ENCODE peak calls at places on chromosomes 6 and 20, in ten cellular contexts. O, I, S, N, D, Q, E, T, U and Z are unnamed samples.

GRCh38 chr20:31996996-31997395 is 13.2 kb upstream of the CCM2L start:
- DNase-seq in O (no peak), I (no peak), S (no peak), N (no peak), D (no peak), Q (no peak), E (no peak), T (no peak), U (no peak), Z (no peak)

GRCh38 chr6:72422126-72422680 is 199.7 kb upstream of the KCNQ5 start:
- DNase-seq in O (no peak), I (peak), S (no peak), N (no peak), D (peak), Q (no peak), E (peak), T (no peak), U (no peak), Z (peak)

GRCh38 chr6:53928641-53929339 is 134.0 kb downstream of the LRRC1 start:
- DNase-seq in O (peak), I (peak), S (no peak), N (no peak), D (no peak), Q (no peak), E (no peak), T (no peak), U (no peak), Z (peak)

GRCh38 chr6:16635291-16635809 is 125.9 kb downstream of the ATXN1 start:
- DNase-seq in O (no peak), I (no peak), S (no peak), N (no peak), D (no peak), Q (no peak), E (no peak), T (no peak), U (no peak), Z (no peak)

GRCh38 chr6:79672631-79673065 is 41.5 kb downstream of the SH3BGRL2 start:
- DNase-seq in O (peak), I (peak), S (no peak), N (no peak), D (peak), Q (no peak), E (peak), T (no peak), U (no peak), Z (peak)

GRCh38 chr6:48369100-48369499 is 258.1 kb upstream of the PTCHD4 start:
- DNase-seq in O (no peak), I (no peak), S (no peak), N (no peak), D (no peak), Q (no peak), E (no peak), T (no peak), U (no peak), Z (no peak)

GRCh38 chr6:161415302-161415855 is 141.5 kb upstream of the AGPAT4 start:
- DNase-seq in O (no peak), I (no peak), S (no peak), N (no peak), D (no peak), Q (no peak), E (no peak), T (no peak), U (no peak), Z (no peak)

GRCh38 chr6:12679291-12679690 is 37.3 kb upstream of the PHACTR1 start:
- DNase-seq in O (no peak), I (no peak), S (no peak), N (no peak), D (no peak), Q (no peak), E (no peak), T (no peak), U (no peak), Z (no peak)

GRCh38 chr6:118693562-118693961 is 42.2 kb upstream of the CEP85L start:
- DNase-seq in O (no peak), I (no peak), S (no peak), N (no peak), D (no peak), Q (no peak), E (no peak), T (no peak), U (no peak), Z (no peak)

GRCh38 chr6:33419580-33420492 is at the start of gene SYNGAP1:
- DNase-seq in O (peak), I (peak), S (no peak), N (peak), D (peak), Q (peak), E (peak), T (peak), U (no peak), Z (peak)

GRCh38 chr6:111922454-111923297 is 49.4 kb upstream of the FYN start:
- DNase-seq in O (peak), I (peak), S (no peak), N (no peak), D (peak), Q (no peak), E (peak), T (peak), U (no peak), Z (peak)

GRCh38 chr6:125749864-125750691 is 646 bp downstream of the HEY2 start:
- DNase-seq in O (no peak), I (no peak), S (no peak), N (no peak), D (no peak), Q (no peak), E (no peak), T (no peak), U (no peak), Z (no peak)

GRCh38 chr6:144131248-144131709 is 19.0 kb upstream of the STX11 start:
- DNase-seq in O (peak), I (peak), S (no peak), N (no peak), D (peak), Q (no peak), E (peak), T (no peak), U (no peak), Z (peak)

GRCh38 chr6:118574051-118574865 is 26.2 kb downstream of the PLN start:
- DNase-seq in O (peak), I (peak), S (no peak), N (no peak), D (no peak), Q (no peak), E (peak), T (no peak), U (no peak), Z (peak)

GRCh38 chr20:856361-856775 is 22.9 kb downstream of the FAM110A start:
- DNase-seq in O (peak), I (peak), S (no peak), N (no peak), D (peak), Q (no peak), E (peak), T (no peak), U (peak), Z (peak)

GRCh38 chr20:34022154-34022842 is 28.6 kb downstream of the RALY start:
- DNase-seq in O (peak), I (no peak), S (no peak), N (no peak), D (no peak), Q (no peak), E (no peak), T (no peak), U (no peak), Z (peak)

GRCh38 chr6:30149234-30149633 is 11.8 kb downstream of the TRIM10 start:
- DNase-seq in O (no peak), I (no peak), S (no peak), N (no peak), D (no peak), Q (no peak), E (no peak), T (no peak), U (no peak), Z (no peak)

GRCh38 chr6:125957845-125958244 is 1.3 kb downstream of the HINT3 start:
- DNase-seq in O (peak), I (peak), S (no peak), N (no peak), D (peak), Q (no peak), E (peak), T (peak), U (no peak), Z (peak)

GRCh38 chr6:4568138-4568537 is 208.1 kb upstream of the CDYL start:
- DNase-seq in O (no peak), I (no peak), S (no peak), N (no peak), D (no peak), Q (no peak), E (no peak), T (no peak), U (no peak), Z (no peak)

GRCh38 chr20:34984756-34985261 is 29.1 kb downstream of the MYH7B start:
- DNase-seq in O (no peak), I (no peak), S (peak), N (no peak), D (no peak), Q (no peak), E (no peak), T (no peak), U (no peak), Z (no peak)

GRCh38 chr20:25288291-25289181 is 40.7 kb downstream of the PYGB start:
- DNase-seq in O (no peak), I (no peak), S (peak), N (no peak), D (no peak), Q (peak), E (no peak), T (no peak), U (no peak), Z (no peak)

GRCh38 chr6:139448094-139448649 is 73.7 kb upstream of the CITED2 start:
- DNase-seq in O (peak), I (peak), S (no peak), N (no peak), D (peak), Q (no peak), E (peak), T (no peak), U (no peak), Z (peak)

GRCh38 chr20:57617079-57617795 is 3.0 kb downstream of the ZBP1 start:
- DNase-seq in O (no peak), I (no peak), S (no peak), N (no peak), D (no peak), Q (no peak), E (no peak), T (no peak), U (no peak), Z (no peak)

GRCh38 chr6:43575105-43575771 is 600 bp downstream of the XPO5 start:
- DNase-seq in O (peak), I (peak), S (no peak), N (no peak), D (peak), Q (no peak), E (peak), T (no peak), U (no peak), Z (no peak)

GRCh38 chr20:32205502-32206382 is 1.8 kb downstream of the PLAGL2 start:
- DNase-seq in O (peak), I (peak), S (no peak), N (no peak), D (no peak), Q (no peak), E (peak), T (no peak), U (no peak), Z (no peak)

GRCh38 chr6:46262928-46263708 is 92.3 kb upstream of the ENPP5 start:
- DNase-seq in O (peak), I (no peak), S (no peak), N (no peak), D (no peak), Q (no peak), E (peak), T (no peak), U (no peak), Z (peak)

GRCh38 chr20:25282034-25282781 is 34.3 kb downstream of the PYGB start:
- DNase-seq in O (no peak), I (no peak), S (peak), N (no peak), D (no peak), Q (peak), E (no peak), T (no peak), U (no peak), Z (no peak)

DNA sequence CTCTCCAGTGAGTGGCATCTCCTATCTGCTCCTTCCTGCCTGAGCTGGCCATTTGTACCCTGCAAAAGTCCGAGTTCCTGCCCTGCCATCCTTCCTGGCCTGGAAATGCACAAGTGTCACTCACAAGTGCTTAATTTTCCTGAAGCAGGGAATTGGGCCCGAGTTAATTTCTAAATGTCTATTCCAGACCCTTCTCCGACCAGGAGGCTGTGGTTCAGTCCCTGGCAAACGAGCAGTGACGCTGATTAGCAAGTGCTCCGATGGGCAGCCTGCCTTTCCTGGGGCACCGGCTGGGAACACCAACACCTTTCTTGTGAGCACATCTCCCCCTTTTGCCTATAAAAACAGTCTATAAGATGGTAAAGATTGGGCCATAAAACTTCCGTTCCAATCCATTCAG is 1.7 kb downstream of the SIRPA start:
- DNase-seq in O (no peak), I (no peak), S (no peak), N (no peak), D (no peak), Q (no peak), E (no peak), T (no peak), U (no peak), Z (no peak)
- H3K4me3 ChIP-seq in O (no peak), I (no peak), S (peak), N (peak), D (no peak), Q (no peak), E (peak), T (no peak), U (no peak), Z (no peak)

GRCh38 chr6:141288947-141289346 is 843.8 kb upstream of the GJE1 start:
- DNase-seq in O (no peak), I (no peak), S (peak), N (no peak), D (no peak), Q (no peak), E (no peak), T (no peak), U (no peak), Z (no peak)
- TF ChIP-seq CTCF in O (no peak), I (no peak), S (no peak), N (no peak), D (no peak), Q (no peak), E (no peak), T (no peak), U (no peak), Z (no peak)

GRCh38 chr6:75827163-75827562 is 78.1 kb downstream of the MYO6 start:
- DNase-seq in O (no peak), I (no peak), S (no peak), N (no peak), D (no peak), Q (no peak), E (no peak), T (no peak), U (no peak), Z (no peak)

GRCh38 chr6:75834447-75834846 is 85.4 kb downstream of the MYO6 start:
- DNase-seq in O (no peak), I (no peak), S (no peak), N (no peak), D (no peak), Q (no peak), E (no peak), T (no peak), U (no peak), Z (no peak)

DNA sequence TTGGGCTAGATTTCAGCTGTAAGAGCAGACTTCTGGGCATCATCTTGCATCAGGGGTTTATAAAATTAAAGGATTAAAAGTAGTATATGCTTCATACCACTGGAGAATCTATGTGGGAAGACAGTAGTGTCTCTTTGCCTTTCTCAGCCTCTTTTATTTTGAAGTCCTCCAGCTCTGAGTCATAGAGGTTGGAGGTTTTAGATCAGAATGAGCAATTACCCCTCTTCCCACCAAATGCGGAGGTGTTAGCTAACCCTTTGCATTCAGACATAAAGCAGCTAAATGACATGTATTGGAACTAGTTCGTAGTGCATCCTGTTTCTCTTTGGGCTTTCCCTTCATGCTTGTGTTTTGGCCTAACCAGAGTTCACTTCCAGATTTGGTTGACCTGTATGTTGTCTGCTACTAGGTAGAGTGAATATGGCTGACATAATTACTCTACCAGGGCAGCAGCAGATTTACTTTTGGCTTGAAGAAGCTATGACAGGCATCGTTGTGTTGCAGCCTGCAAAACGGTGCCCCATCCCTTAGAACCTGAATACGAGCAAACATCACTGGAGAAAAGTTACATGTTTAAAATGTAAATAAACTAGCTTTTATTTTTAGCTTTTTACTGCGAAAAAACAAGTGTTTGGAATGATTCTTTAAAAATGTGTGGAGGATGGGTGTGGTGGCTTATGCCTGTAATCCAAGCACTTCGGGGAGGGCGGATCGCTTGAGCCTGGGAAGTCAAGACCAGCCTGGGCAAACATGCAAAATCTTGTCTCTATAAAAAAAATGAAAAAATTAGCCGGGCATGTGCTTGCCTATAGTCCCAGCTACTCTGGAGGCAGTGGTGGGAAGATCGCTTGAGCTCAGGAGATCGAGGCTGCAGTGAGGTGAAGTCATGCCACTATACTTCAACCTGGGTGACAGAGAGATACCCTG is 82.2 kb downstream of the MYO6 start:
- DNase-seq in O (peak), I (peak), S (no peak), N (peak), D (peak), Q (no peak), E (peak), T (no peak), U (no peak), Z (peak)
- H3K4me3 ChIP-seq in O (no peak), I (no peak), S (no peak), N (no peak), D (no peak), Q (no peak), E (no peak), T (no peak), U (no peak), Z (no peak)

DNA sequence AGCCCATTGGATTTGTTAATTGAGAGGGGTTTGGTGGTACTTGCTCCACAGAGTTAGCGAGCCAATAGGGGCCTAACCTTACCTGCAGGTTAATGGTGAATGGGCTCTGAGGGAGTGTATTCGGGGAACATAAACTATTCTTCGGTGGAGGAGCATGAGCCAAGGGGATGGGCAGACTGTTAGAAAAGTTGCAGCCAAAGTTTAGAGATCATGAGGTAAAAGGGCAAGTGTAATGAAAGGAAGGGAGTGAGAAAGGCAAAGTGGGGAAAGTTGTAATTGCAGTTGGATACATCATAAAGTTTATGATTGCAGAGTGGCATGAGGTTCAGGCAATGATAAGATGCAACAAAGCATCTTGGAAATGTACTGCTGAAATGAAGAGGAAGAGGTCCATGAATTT is 142.1 kb upstream of the TBX18 start:
- DNase-seq in O (no peak), I (no peak), S (no peak), N (no peak), D (no peak), Q (no peak), E (no peak), T (no peak), U (no peak), Z (no peak)
- TF ChIP-seq CTCF in O (no peak), I (no peak), S (no peak), N (no peak), D (no peak), Q (no peak), E (no peak), T (no peak), U (no peak), Z (no peak)

GRCh38 chr20:18057106-18057993 is at the start of gene OVOL2:
- DNase-seq in O (no peak), I (no peak), S (no peak), N (no peak), D (no peak), Q (no peak), E (no peak), T (no peak), U (no peak), Z (no peak)
- H3K4me3 ChIP-seq in O (no peak), I (no peak), S (peak), N (no peak), D (no peak), Q (peak), E (no peak), T (peak), U (no peak), Z (no peak)

GRCh38 chr6:5671604-5672559 is 334.8 kb downstream of the NRN1 start:
- DNase-seq in O (peak), I (no peak), S (no peak), N (no peak), D (no peak), Q (no peak), E (peak), T (no peak), U (no peak), Z (peak)
- TF ChIP-seq CTCF in O (peak), I (no peak), S (no peak), N (no peak), D (no peak), Q (no peak), E (peak), T (no peak), U (no peak), Z (no peak)

DNA sequence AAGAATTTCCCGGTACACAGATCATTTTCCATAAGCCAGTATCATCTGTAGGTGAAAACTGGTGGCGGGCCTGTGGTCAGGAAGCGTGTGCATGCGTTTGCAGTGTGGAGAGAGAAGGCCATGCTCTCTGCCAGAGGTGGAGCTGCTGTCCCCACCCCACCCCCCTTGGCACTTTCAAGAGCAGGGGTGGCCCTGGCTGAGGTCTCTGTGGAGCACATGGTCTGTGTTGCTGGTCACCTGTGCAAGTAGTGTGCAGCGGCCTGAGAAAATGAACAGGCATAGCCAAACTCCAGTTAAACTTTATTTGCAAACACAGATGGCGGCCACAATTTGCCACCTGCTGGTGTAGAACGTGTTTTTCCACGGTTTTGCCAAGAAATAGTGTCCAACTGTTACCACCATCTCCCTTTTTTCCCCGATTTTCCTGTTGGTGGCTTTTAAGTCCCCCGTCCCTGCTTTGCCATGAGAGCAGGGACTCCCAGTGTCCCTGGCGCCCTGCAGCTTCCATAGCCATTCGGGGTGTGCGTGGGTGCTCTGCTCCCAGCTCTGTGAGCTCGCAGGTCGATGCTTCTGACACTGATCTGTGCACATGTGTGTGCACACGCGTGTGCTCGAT is 2.5 kb downstream of the ADRM1 start:
- DNase-seq in O (no peak), I (no peak), S (no peak), N (no peak), D (no peak), Q (no peak), E (no peak), T (no peak), U (no peak), Z (no peak)
- H3K4me3 ChIP-seq in O (peak), I (no peak), S (no peak), N (peak), D (peak), Q (no peak), E (no peak), T (no peak), U (no peak), Z (peak)

GRCh38 chr6:132089173-132089572 is 138.0 kb upstream of the CCN2 start:
- DNase-seq in O (no peak), I (no peak), S (no peak), N (no peak), D (no peak), Q (no peak), E (no peak), T (no peak), U (no peak), Z (no peak)
- TF ChIP-seq CTCF in O (no peak), I (no peak), S (no peak), N (no peak), D (no peak), Q (no peak), E (no peak), T (no peak), U (no peak), Z (no peak)

DNA sequence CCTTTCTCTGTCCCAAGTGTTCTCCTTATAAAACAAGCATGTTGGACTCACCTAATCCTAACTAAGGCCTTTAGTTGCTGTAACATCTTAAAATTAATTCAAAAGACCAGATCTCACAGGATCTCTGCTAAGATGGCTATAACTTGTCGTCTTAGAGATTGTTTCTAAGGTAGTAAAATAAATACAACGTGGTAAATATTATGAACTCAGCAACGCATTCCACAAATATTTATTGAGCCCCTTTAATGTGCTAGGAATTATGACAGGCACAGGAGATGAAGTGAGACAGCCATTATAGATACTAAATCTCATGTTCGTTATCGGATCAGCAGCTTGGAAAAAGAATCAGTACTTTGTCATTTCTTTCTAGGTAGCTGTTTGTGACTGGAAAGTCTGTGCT is 20.8 kb upstream of the MCM3 start:
- DNase-seq in O (no peak), I (no peak), S (no peak), N (no peak), D (no peak), Q (no peak), E (peak), T (no peak), U (no peak), Z (no peak)
- H3K4me3 ChIP-seq in O (no peak), I (no peak), S (no peak), N (no peak), D (no peak), Q (no peak), E (no peak), T (peak), U (peak), Z (no peak)